ENCODE peak calls at places on chromosomes 12 and 14, in nine cellular contexts. Z is mammary epithelial cell, W is H7, V is AG09319, D is NCI-H1417, L is HFF-Myc, I is epithelial cell of esophagus, F is PC-9, T is HFFc6. C is an unnamed sample.

GRCh38 chr12:58557156-58557555 is 363.1 kb downstream of the LRIG3 start:
- DNase-seq in Z (peak), W (no peak), V (no peak), D (no peak), L (peak), I (peak), F (no peak), T (peak), C (no peak)

GRCh38 chr12:93966516-93967133 is 181.8 kb upstream of the PLXNC1 start:
- DNase-seq in Z (no peak), W (no peak), V (no peak), D (no peak), L (no peak), I (no peak), F (no peak), T (no peak), C (no peak)

GRCh38 chr14:93999573-93999972 is 2.5 kb downstream of the CCDC197 start:
- DNase-seq in Z (no peak), W (no peak), V (no peak), D (peak), L (no peak), I (no peak), F (no peak), T (no peak), C (no peak)

GRCh38 chr12:131836193-131836592 is 8.0 kb downstream of the MMP17 start:
- DNase-seq in Z (no peak), W (no peak), V (no peak), D (no peak), L (no peak), I (no peak), F (no peak), T (no peak), C (no peak)

GRCh38 chr12:72144553-72144952 is 127.6 kb upstream of the TRHDE start:
- DNase-seq in Z (no peak), W (no peak), V (no peak), D (no peak), L (no peak), I (no peak), F (no peak), T (no peak), C (no peak)

GRCh38 chr12:21065845-21066244 is 65.1 kb upstream of the SLCO1B1 start:
- DNase-seq in Z (no peak), W (no peak), V (no peak), D (peak), L (no peak), I (peak), F (no peak), T (no peak), C (peak)

GRCh38 chr14:65465584-65465983 is 53.1 kb downstream of the FUT8 start:
- DNase-seq in Z (no peak), W (no peak), V (no peak), D (peak), L (no peak), I (no peak), F (no peak), T (no peak), C (no peak)

GRCh38 chr14:75123991-75124390 is 2.9 kb downstream of the NEK9 start:
- DNase-seq in Z (peak), W (no peak), V (no peak), D (no peak), L (peak), I (peak), F (peak), T (peak), C (no peak)

GRCh38 chr12:85029456-85029855 is 6.6 kb downstream of the TSPAN19 start:
- DNase-seq in Z (peak), W (no peak), V (no peak), D (peak), L (no peak), I (peak), F (no peak), T (peak), C (peak)

GRCh38 chr12:6635856-6636521 is at the start of gene LPAR5:
- DNase-seq in Z (peak), W (peak), V (no peak), D (no peak), L (no peak), I (peak), F (peak), T (no peak), C (peak)

GRCh38 chr12:121637231-121637914 is 11.0 kb downstream of the ORAI1 start:
- DNase-seq in Z (no peak), W (peak), V (no peak), D (no peak), L (no peak), I (no peak), F (no peak), T (no peak), C (peak)

GRCh38 chr12:5453471-5453870 is 21.6 kb downstream of the NTF3 start:
- DNase-seq in Z (no peak), W (no peak), V (no peak), D (no peak), L (no peak), I (no peak), F (no peak), T (no peak), C (no peak)

GRCh38 chr12:70449074-70449757 is 83.1 kb downstream of the KCNMB4 start:
- DNase-seq in Z (peak), W (no peak), V (no peak), D (no peak), L (peak), I (peak), F (peak), T (no peak), C (no peak)

GRCh38 chr12:10939163-10939562 is at the start of gene TAS2R14:
- DNase-seq in Z (no peak), W (no peak), V (no peak), D (no peak), L (no peak), I (no peak), F (no peak), T (no peak), C (no peak)

GRCh38 chr12:10372534-10372931 is 17.3 kb downstream of the KLRK1 start:
- DNase-seq in Z (no peak), W (no peak), V (no peak), D (no peak), L (no peak), I (no peak), F (no peak), T (no peak), C (no peak)

GRCh38 chr12:56127485-56127887 is 581 bp upstream of the ESYT1 start:
- DNase-seq in Z (no peak), W (peak), V (no peak), D (no peak), L (no peak), I (no peak), F (no peak), T (no peak), C (no peak)

GRCh38 chr12:116274552-116275375 is 2.7 kb downstream of the MED13L start:
- DNase-seq in Z (no peak), W (no peak), V (no peak), D (peak), L (no peak), I (no peak), F (no peak), T (no peak), C (no peak)

GRCh38 chr14:88013750-88014349 is 8.9 kb downstream of the GPR65 start:
- DNase-seq in Z (peak), W (peak), V (peak), D (peak), L (peak), I (peak), F (peak), T (peak), C (peak)

C was measured in Karpas-422.